ENCODE peak calls at places on chromosomes 3 and 15, in six cellular contexts. One of them, this sample, is unnamed.

GRCh38 chr15:48645558-48646330 is at the start of gene FBN1:
- DNase-seq in GM23338: peak; percentile 86
- DNase-seq in epithelial cell of proximal tubule: peak; percentile 52
- DNase-seq in foreskin fibroblast: peak; percentile 90
- DNase-seq in NT2/D1: peak; percentile 69
- DNase-seq in GM23248: peak; percentile 95
- DNase-seq in this sample: no peak

GRCh38 chr3:171971919-171972526 is 67.4 kb upstream of the FNDC3B start:
- DNase-seq in NT2/D1: no peak
- DNase-seq in GM23338: no peak
- DNase-seq in epithelial cell of proximal tubule: no peak
- DNase-seq in foreskin fibroblast: no peak
- DNase-seq in GM23248: peak; percentile 56
- DNase-seq in this sample: no peak

GRCh38 chr3:149808209-149808829 is 4.7 kb upstream of the RNF13 start:
- DNase-seq in GM23248: peak; percentile 92
- DNase-seq in epithelial cell of proximal tubule: peak; percentile 51
- DNase-seq in GM23338: peak; percentile 76
- DNase-seq in NT2/D1: peak; percentile 44
- DNase-seq in foreskin fibroblast: peak; percentile 76
- DNase-seq in this sample: no peak

GRCh38 chr15:63593705-63594671 is 3.2 kb upstream of the FBXL22 start:
- DNase-seq in GM23248: peak; percentile 32
- DNase-seq in epithelial cell of proximal tubule: no peak
- DNase-seq in foreskin fibroblast: no peak
- DNase-seq in GM23338: no peak
- DNase-seq in NT2/D1: no peak
- DNase-seq in this sample: no peak

GRCh38 chr3:129228891-129229585 is 20.4 kb upstream of the COPG1 start:
- DNase-seq in GM23338: peak; percentile 58
- DNase-seq in foreskin fibroblast: peak; percentile 84
- DNase-seq in epithelial cell of proximal tubule: no peak
- DNase-seq in GM23248: peak; percentile 88
- DNase-seq in NT2/D1: no peak
- DNase-seq in this sample: no peak

GRCh38 chr3:53739926-53740325 is 106.3 kb downstream of the CHDH start:
- DNase-seq in GM23338: no peak
- DNase-seq in GM23248: no peak
- DNase-seq in NT2/D1: no peak
- DNase-seq in foreskin fibroblast: no peak
- DNase-seq in epithelial cell of proximal tubule: no peak
- DNase-seq in this sample: no peak

GRCh38 chr3:187025254-187025655 is 94.9 kb downstream of the ST6GAL1 start:
- DNase-seq in NT2/D1: no peak
- DNase-seq in epithelial cell of proximal tubule: no peak
- DNase-seq in GM23248: no peak
- DNase-seq in GM23338: no peak
- DNase-seq in foreskin fibroblast: no peak
- DNase-seq in this sample: no peak

GRCh38 chr3:53941945-53942344 is 50.3 kb upstream of the SELENOK start:
- DNase-seq in epithelial cell of proximal tubule: no peak
- DNase-seq in foreskin fibroblast: no peak
- DNase-seq in NT2/D1: peak; percentile 15
- DNase-seq in GM23338: peak; percentile 40
- DNase-seq in GM23248: no peak
- DNase-seq in this sample: no peak

GRCh38 chr3:27610800-27611199 is 111.3 kb downstream of the EOMES start:
- DNase-seq in GM23338: no peak
- DNase-seq in epithelial cell of proximal tubule: no peak
- DNase-seq in GM23248: no peak
- DNase-seq in NT2/D1: no peak
- DNase-seq in foreskin fibroblast: no peak
- DNase-seq in this sample: no peak

GRCh38 chr3:53156368-53156834 is 4.6 kb upstream of the PRKCD start:
- DNase-seq in epithelial cell of proximal tubule: no peak
- DNase-seq in GM23338: peak; percentile 77
- DNase-seq in NT2/D1: no peak
- DNase-seq in GM23248: peak; percentile 31
- DNase-seq in foreskin fibroblast: no peak
- DNase-seq in this sample: no peak

GRCh38 chr3:128698211-128699011 is 27.6 kb upstream of the RAB7A start:
- DNase-seq in GM23338: peak; percentile 71
- DNase-seq in foreskin fibroblast: no peak
- DNase-seq in NT2/D1: no peak
- DNase-seq in epithelial cell of proximal tubule: no peak
- DNase-seq in GM23248: peak; percentile 67
- DNase-seq in this sample: no peak

GRCh38 chr15:47824185-47824584 is 106.9 kb downstream of the SEMA6D start:
- DNase-seq in GM23338: no peak
- DNase-seq in foreskin fibroblast: no peak
- DNase-seq in NT2/D1: no peak
- DNase-seq in GM23248: no peak
- DNase-seq in epithelial cell of proximal tubule: no peak
- DNase-seq in this sample: no peak

GRCh38 chr15:88487176-88487795 is 19.8 kb downstream of the MRPS11 start:
- DNase-seq in GM23338: peak; percentile 45
- DNase-seq in epithelial cell of proximal tubule: no peak
- DNase-seq in NT2/D1: no peak
- DNase-seq in foreskin fibroblast: no peak
- DNase-seq in GM23248: peak; percentile 45
- DNase-seq in this sample: no peak

GRCh38 chr15:71066983-71067382 is 48.3 kb upstream of the THSD4 start:
- DNase-seq in epithelial cell of proximal tubule: no peak
- DNase-seq in GM23338: no peak
- DNase-seq in foreskin fibroblast: peak; percentile 85
- DNase-seq in GM23248: peak; percentile 95
- DNase-seq in NT2/D1: no peak
- DNase-seq in this sample: no peak

GRCh38 chr3:44906997-44907396 is 32.6 kb downstream of the TGM4 start:
- DNase-seq in epithelial cell of proximal tubule: no peak
- DNase-seq in GM23338: no peak
- DNase-seq in GM23248: peak; percentile 24
- DNase-seq in NT2/D1: no peak
- DNase-seq in foreskin fibroblast: no peak
- DNase-seq in this sample: no peak

GRCh38 chr3:131796558-131796957 is 238.3 kb downstream of the CPNE4 start:
- DNase-seq in foreskin fibroblast: no peak
- DNase-seq in epithelial cell of proximal tubule: no peak
- DNase-seq in GM23338: peak; percentile 40
- DNase-seq in GM23248: no peak
- DNase-seq in NT2/D1: peak; percentile 59
- DNase-seq in this sample: no peak

GRCh38 chr15:42078903-42079302 is 15.5 kb downstream of the PLA2G4D start:
- DNase-seq in GM23338: no peak
- DNase-seq in foreskin fibroblast: no peak
- DNase-seq in GM23248: no peak
- DNase-seq in epithelial cell of proximal tubule: no peak
- DNase-seq in NT2/D1: no peak
- DNase-seq in this sample: no peak

GRCh38 chr3:130662407-130663028 is 84.1 kb downstream of the PIK3R4 start:
- DNase-seq in foreskin fibroblast: no peak
- DNase-seq in epithelial cell of proximal tubule: no peak
- DNase-seq in NT2/D1: no peak
- DNase-seq in GM23338: no peak
- DNase-seq in GM23248: no peak
- DNase-seq in this sample: no peak

GRCh38 chr15:81792646-81793045 is 253.2 kb downstream of the MEX3B start:
- DNase-seq in epithelial cell of proximal tubule: no peak
- DNase-seq in GM23338: no peak
- DNase-seq in NT2/D1: no peak
- DNase-seq in GM23248: no peak
- DNase-seq in foreskin fibroblast: no peak
- DNase-seq in this sample: no peak

GRCh38 chr3:14646150-14646573 is 5.4 kb upstream of the CCDC174 start:
- DNase-seq in GM23338: no peak
- DNase-seq in foreskin fibroblast: no peak
- DNase-seq in epithelial cell of proximal tubule: no peak
- DNase-seq in GM23248: no peak
- DNase-seq in NT2/D1: no peak
- DNase-seq in this sample: no peak

GRCh38 chr3:98827221-98827620 is 64.1 kb downstream of the ST3GAL6 start:
- DNase-seq in GM23248: no peak
- DNase-seq in GM23338: no peak
- DNase-seq in epithelial cell of proximal tubule: no peak
- DNase-seq in foreskin fibroblast: no peak
- DNase-seq in NT2/D1: no peak
- DNase-seq in this sample: no peak

GRCh38 chr3:171606151-171606751 is 146.0 kb upstream of the TNIK start:
- DNase-seq in GM23338: no peak
- DNase-seq in NT2/D1: no peak
- DNase-seq in GM23248: peak; percentile 22
- DNase-seq in epithelial cell of proximal tubule: no peak
- DNase-seq in foreskin fibroblast: no peak
- DNase-seq in this sample: no peak

GRCh38 chr3:177357352-177358084 is 160.2 kb upstream of the TBL1XR1 start:
- DNase-seq in NT2/D1: no peak
- DNase-seq in foreskin fibroblast: peak; percentile 82
- DNase-seq in GM23248: peak; percentile 85
- DNase-seq in GM23338: peak; percentile 47
- DNase-seq in epithelial cell of proximal tubule: peak; percentile 75
- DNase-seq in this sample: no peak

GRCh38 chr15:72785452-72786243 is 2.1 kb upstream of the ADPGK start:
- DNase-seq in GM23248: peak; percentile 81
- DNase-seq in GM23338: no peak
- DNase-seq in foreskin fibroblast: peak; percentile 60
- DNase-seq in NT2/D1: no peak
- DNase-seq in epithelial cell of proximal tubule: no peak
- DNase-seq in this sample: peak; percentile 50

GRCh38 chr3:188929138-188929537 is 242.6 kb upstream of the TPRG1 start:
- DNase-seq in epithelial cell of proximal tubule: no peak
- DNase-seq in GM23248: no peak
- DNase-seq in GM23338: peak; percentile 44
- DNase-seq in NT2/D1: no peak
- DNase-seq in foreskin fibroblast: no peak
- DNase-seq in this sample: no peak

GRCh38 chr3:71874618-71875017 is 89.7 kb upstream of the PROK2 start:
- DNase-seq in NT2/D1: no peak
- DNase-seq in GM23338: no peak
- DNase-seq in foreskin fibroblast: no peak
- DNase-seq in epithelial cell of proximal tubule: no peak
- DNase-seq in GM23248: no peak
- DNase-seq in this sample: no peak

GRCh38 chr3:112676659-112677234 is 35.8 kb upstream of the CCDC80 start:
- DNase-seq in NT2/D1: peak; percentile 25
- DNase-seq in foreskin fibroblast: peak; percentile 97
- DNase-seq in GM23248: peak; percentile 99
- DNase-seq in epithelial cell of proximal tubule: peak; percentile 93
- DNase-seq in GM23338: peak; percentile 51
- DNase-seq in this sample: peak; percentile 17
- H3K4me3 ChIP-seq in NT2/D1: no peak overlapping the region
- H3K4me3 ChIP-seq in foreskin fibroblast: no peak overlapping the region
- H3K4me3 ChIP-seq in GM23248: peak overlapping the region; percentile 28
- H3K4me3 ChIP-seq in epithelial cell of proximal tubule: no peak overlapping the region
- H3K4me3 ChIP-seq in GM23338: no peak overlapping the region
- H3K4me3 ChIP-seq in this sample: no peak overlapping the region

DNA sequence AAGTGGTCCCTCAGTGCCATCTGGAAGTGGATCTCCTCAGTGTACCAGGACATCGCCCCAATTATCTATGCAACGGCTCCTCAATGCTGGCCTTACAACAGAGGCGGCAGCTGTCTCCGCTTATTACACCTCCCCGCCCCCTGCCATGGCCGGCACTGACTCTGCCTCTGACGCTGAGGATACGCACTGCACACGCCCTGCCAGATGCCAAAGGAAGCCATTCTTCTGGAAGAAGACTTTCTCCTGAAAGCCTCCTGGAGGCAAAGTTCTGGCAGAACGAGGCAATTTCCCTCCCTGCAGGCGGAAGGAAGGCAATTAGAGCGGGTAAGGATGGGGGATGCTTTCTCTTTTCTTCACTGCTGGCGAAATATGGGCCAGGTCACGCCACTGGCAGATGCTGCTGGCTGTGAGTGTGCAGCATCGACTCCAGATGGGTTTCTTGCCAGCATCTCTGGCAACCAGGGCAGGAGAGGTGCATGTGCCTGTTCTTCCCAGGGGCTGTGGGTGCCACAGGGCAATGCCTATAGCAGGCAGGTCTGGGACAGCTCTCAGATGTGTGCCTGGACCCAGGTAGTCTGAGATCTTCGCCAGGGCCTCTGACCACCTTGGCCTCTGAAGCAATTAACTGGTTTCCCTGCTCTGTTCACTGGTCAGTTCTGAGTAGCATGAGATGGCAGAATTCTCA is 62.2 kb upstream of the MRPS22 start:
- DNase-seq in GM23338: no peak
- DNase-seq in GM23248: peak; percentile 91
- DNase-seq in epithelial cell of proximal tubule: no peak
- DNase-seq in foreskin fibroblast: peak; percentile 82
- DNase-seq in NT2/D1: no peak
- DNase-seq in this sample: no peak
- H3K4me3 ChIP-seq in GM23338: no peak overlapping the region
- H3K4me3 ChIP-seq in GM23248: peak overlapping the region; percentile 56
- H3K4me3 ChIP-seq in epithelial cell of proximal tubule: no peak overlapping the region
- H3K4me3 ChIP-seq in foreskin fibroblast: peak overlapping the region; percentile 38
- H3K4me3 ChIP-seq in NT2/D1: no peak overlapping the region
- H3K4me3 ChIP-seq in this sample: no peak overlapping the region

DNA sequence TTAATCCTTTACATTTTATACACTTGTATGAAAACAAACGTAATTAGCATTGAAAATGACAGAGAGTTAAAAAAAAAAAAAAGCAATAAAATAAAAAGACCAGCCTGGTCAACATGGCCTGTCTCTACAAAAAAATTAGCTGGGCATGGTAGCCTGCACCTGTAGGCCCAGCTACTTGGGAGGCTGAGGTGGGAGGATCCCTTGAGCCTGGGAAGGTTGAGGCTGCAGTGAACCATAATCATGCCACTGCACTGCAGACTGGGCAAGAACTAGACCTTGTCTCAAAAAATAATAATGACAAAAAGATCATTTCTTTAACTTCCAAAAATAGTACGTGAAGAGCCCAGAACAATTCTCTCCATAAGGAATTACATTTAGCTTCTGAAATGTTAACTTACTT is 1.9 kb downstream of the SSR3 start:
- DNase-seq in GM23248: no peak
- DNase-seq in foreskin fibroblast: no peak
- DNase-seq in epithelial cell of proximal tubule: no peak
- DNase-seq in GM23338: no peak
- DNase-seq in NT2/D1: no peak
- DNase-seq in this sample: no peak
- H3K4me3 ChIP-seq in GM23248: peak overlapping the region; percentile 98
- H3K4me3 ChIP-seq in foreskin fibroblast: peak overlapping the region; percentile 91
- H3K4me3 ChIP-seq in epithelial cell of proximal tubule: peak overlapping the region; percentile 93
- H3K4me3 ChIP-seq in GM23338: peak overlapping the region; percentile 94
- H3K4me3 ChIP-seq in NT2/D1: peak overlapping the region; percentile 13
- H3K4me3 ChIP-seq in this sample: no peak overlapping the region

DNA sequence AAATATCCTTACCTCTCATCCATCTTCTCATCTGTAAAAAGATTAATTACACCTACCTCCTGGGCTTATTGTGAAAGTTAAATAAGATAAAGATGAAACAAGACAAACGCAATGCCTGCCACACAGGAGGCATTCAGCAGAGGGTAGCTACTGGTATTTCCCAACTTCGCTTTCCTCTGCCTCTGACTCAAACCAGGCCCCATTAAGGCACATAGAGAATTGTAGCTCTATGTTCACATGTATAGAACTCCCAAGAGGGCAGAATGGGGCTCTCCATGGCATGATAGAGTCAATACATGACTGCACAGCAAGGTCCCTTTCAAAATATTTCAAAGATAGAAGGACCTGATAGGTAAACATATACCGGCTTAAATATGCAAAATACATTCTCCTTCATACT is 1.4 kb downstream of the LYSMD2 start:
- DNase-seq in NT2/D1: no peak
- DNase-seq in GM23338: no peak
- DNase-seq in foreskin fibroblast: no peak
- DNase-seq in GM23248: peak; percentile 11
- DNase-seq in epithelial cell of proximal tubule: no peak
- DNase-seq in this sample: no peak
- H3K4me3 ChIP-seq in NT2/D1: no peak overlapping the region
- H3K4me3 ChIP-seq in GM23338: no peak overlapping the region
- H3K4me3 ChIP-seq in foreskin fibroblast: no peak overlapping the region
- H3K4me3 ChIP-seq in GM23248: no peak overlapping the region
- H3K4me3 ChIP-seq in epithelial cell of proximal tubule: peak overlapping the region; percentile 56
- H3K4me3 ChIP-seq in this sample: peak overlapping the region; percentile 72